ENCODE peak calls at places on chromosomes 16 and 17, in five cellular contexts. B is adrenal gland, K is cardiac muscle cell, A is suprapubic skin, G is lung. S is an unnamed sample. For H3K4me1 and H3K9me3, the result is how much of the 10 kb centered on the place peaks cover.

GRCh38 chr17:31838641-31839225 is 20.3 kb downstream of the COPRS start:
- DNase-seq in B (no peak), K (peak), A (no peak), G (no peak), S (no peak)

GRCh38 chr16:15874745-15875314 is 13.6 kb downstream of the CEP20 start:
- DNase-seq in B (peak), K (peak), A (no peak), G (peak), S (peak)

GRCh38 chr17:42287305-42288077 is 807 bp upstream of the STAT5A start:
- DNase-seq in B (peak), K (peak), A (peak), G (no peak), S (no peak)

GRCh38 chr16:3256876-3257465 is 538 bp upstream of the MEFV start:
- DNase-seq in B (no peak), K (peak), A (no peak), G (no peak), S (no peak)

GRCh38 chr17:45021607-45022287 is 29.7 kb downstream of the DCAKD start:
- DNase-seq in B (peak), K (peak), A (no peak), G (peak), S (peak)

GRCh38 chr17:7023576-7024401 is 939 bp downstream of the BCL6B start:
- DNase-seq in B (peak), K (peak), A (peak), G (peak), S (peak)

GRCh38 chr16:79658301-79659001 is 57.9 kb upstream of the MAF start:
- DNase-seq in B (peak), K (peak), A (no peak), G (no peak), S (no peak)

GRCh38 chr16:19323596-19323995 is 38.1 kb downstream of the CLEC19A start:
- DNase-seq in B (no peak), K (no peak), A (no peak), G (no peak), S (no peak)

GRCh38 chr17:39699818-39700147 is at the start of gene ERBB2:
- DNase-seq in B (peak), K (peak), A (no peak), G (peak), S (no peak)

GRCh38 chr17:77375917-77376651 is 235.3 kb downstream of the SEC14L1 start:
- DNase-seq in B (peak), K (peak), A (peak), G (no peak), S (no peak)

GRCh38 chr17:72555052-72555451 is 434.2 kb downstream of the SOX9 start:
- DNase-seq in B (no peak), K (no peak), A (no peak), G (no peak), S (no peak)

GRCh38 chr16:66899310-66899944 is 19.1 kb downstream of the PDP2 start:
- DNase-seq in B (no peak), K (peak), A (no peak), G (no peak), S (no peak)

GRCh38 chr16:58265480-58266052 is 29.3 kb downstream of the PRSS54 start:
- DNase-seq in B (no peak), K (no peak), A (no peak), G (no peak), S (no peak)

GRCh38 chr16:10866196-10866976 is 10.6 kb upstream of the CIITA start:
- DNase-seq in B (no peak), K (no peak), A (no peak), G (no peak), S (no peak)

GRCh38 chr16:66342294-66342900 is 24.1 kb upstream of the CDH5 start:
- DNase-seq in B (no peak), K (peak), A (no peak), G (no peak), S (peak)

GRCh38 chr17:19736071-19736470 is 12.0 kb downstream of the ALDH3A1 start:
- DNase-seq in B (peak), K (no peak), A (no peak), G (no peak), S (no peak)

GRCh38 chr16:49910761-49911160 is 54.8 kb upstream of the ZNF423 start:
- DNase-seq in B (no peak), K (no peak), A (no peak), G (no peak), S (no peak)

GRCh38 chr17:79065105-79065670 is 9.4 kb upstream of the ENGASE start:
- DNase-seq in B (peak), K (peak), A (peak), G (no peak), S (peak)

GRCh38 chr17:79838541-79839274 is 532 bp downstream of the CBX4 start:
- DNase-seq in B (peak), K (peak), A (no peak), G (no peak), S (peak)

GRCh38 chr17:66716236-66717026 is 118.5 kb upstream of the CACNG5 start:
- DNase-seq in B (no peak), K (peak), A (no peak), G (no peak), S (no peak)

GRCh38 chr17:38601539-38602351 is 4.0 kb downstream of the SRCIN1 start:
- DNase-seq in B (no peak), K (peak), A (no peak), G (no peak), S (peak)

GRCh38 chr16:65876200-65876498 is 490.3 kb upstream of the CDH5 start:
- DNase-seq in B (no peak), K (no peak), A (no peak), G (no peak), S (no peak)

GRCh38 chr17:57379237-57380054 is 123.1 kb downstream of the MSI2 start:
- DNase-seq in B (no peak), K (peak), A (no peak), G (no peak), S (no peak)

GRCh38 chr17:16952401-16952800 is 19.5 kb downstream of the TNFRSF13B start:
- DNase-seq in B (no peak), K (no peak), A (no peak), G (no peak), S (no peak)

GRCh38 chr16:82182237-82183003 is 12.4 kb upstream of the MPHOSPH6 start:
- DNase-seq in B (no peak), K (peak), A (no peak), G (no peak), S (no peak)

GRCh38 chr17:74852237-74853047 is 7.2 kb downstream of the GRIN2C start:
- DNase-seq in B (no peak), K (peak), A (no peak), G (no peak), S (peak)

GRCh38 chr16:75497558-75497957 is 2.3 kb upstream of the CHST6 start:
- DNase-seq in B (peak), K (no peak), A (no peak), G (no peak), S (no peak)

GRCh38 chr17:12522743-12523181 is 142.9 kb upstream of the MYOCD start:
- DNase-seq in B (no peak), K (peak), A (no peak), G (peak), S (no peak)

GRCh38 chr17:72423718-72424117 is 302.9 kb downstream of the SOX9 start:
- DNase-seq in B (no peak), K (no peak), A (no peak), G (no peak), S (no peak)

GRCh38 chr16:83397601-83398000 is 410.2 kb upstream of the HSBP1 start:
- DNase-seq in B (no peak), K (no peak), A (no peak), G (no peak), S (no peak)

GRCh38 chr17:36921131-36921851 is 16.0 kb upstream of the LHX1 start:
- DNase-seq in B (no peak), K (peak), A (no peak), G (no peak), S (no peak)

GRCh38 chr16:50744911-50745310 is 3.0 kb downstream of the CYLD start:
- DNase-seq in B (no peak), K (no peak), A (no peak), G (no peak), S (no peak)

GRCh38 chr17:7279453-7279852 is 2.1 kb upstream of the SLC2A4 start:
- DNase-seq in B (no peak), K (no peak), A (no peak), G (no peak), S (no peak)

GRCh38 chr17:14355556-14355955 is 54.7 kb downstream of the HS3ST3B1 start:
- DNase-seq in B (no peak), K (no peak), A (no peak), G (no peak), S (no peak)

GRCh38 chr16:28312327-28312726 is 20.0 kb downstream of the SBK1 start:
- DNase-seq in B (no peak), K (no peak), A (no peak), G (no peak), S (no peak)

GRCh38 chr17:29292992-29293889 is 707 bp downstream of the NUFIP2 start:
- DNase-seq in B (peak), K (peak), A (peak), G (peak), S (peak)
- TF ChIP-seq CTCF in B (no peak), K (no peak), A (no peak), G (no peak), S (no peak)

GRCh38 chr16:1532081-1532760 is 1.2 kb upstream of the TMEM204 start:
- DNase-seq in B (no peak), K (no peak), A (no peak), G (no peak), S (no peak)
- H3K4me1 ChIP-seq in B (under half), K (under half), A (half or more), G (under half), S (under half)

GRCh38 chr17:5184284-5184683 is 7.4 kb downstream of the ZNF594 start:
- DNase-seq in B (no peak), K (no peak), A (no peak), G (no peak), S (no peak)
- H3K9me3 ChIP-seq in B (under half), K (under half), A (half or more), G (under half), S (half or more)

GRCh38 chr16:4612977-4613635 is 1.6 kb downstream of the UBALD1 start:
- DNase-seq in B (no peak), K (peak), A (no peak), G (no peak), S (no peak)

GRCh38 chr16:4611337-4612023 is 3.2 kb downstream of the UBALD1 start:
- DNase-seq in B (no peak), K (peak), A (no peak), G (no peak), S (no peak)

GRCh38 chr16:4613636-4614570 is 785 bp downstream of the UBALD1 start:
- DNase-seq in B (peak), K (peak), A (no peak), G (no peak), S (peak)

GRCh38 chr16:4610011-4611005 is 4.4 kb downstream of the UBALD1 start:
- DNase-seq in B (peak), K (no peak), A (no peak), G (no peak), S (no peak)

DNA sequence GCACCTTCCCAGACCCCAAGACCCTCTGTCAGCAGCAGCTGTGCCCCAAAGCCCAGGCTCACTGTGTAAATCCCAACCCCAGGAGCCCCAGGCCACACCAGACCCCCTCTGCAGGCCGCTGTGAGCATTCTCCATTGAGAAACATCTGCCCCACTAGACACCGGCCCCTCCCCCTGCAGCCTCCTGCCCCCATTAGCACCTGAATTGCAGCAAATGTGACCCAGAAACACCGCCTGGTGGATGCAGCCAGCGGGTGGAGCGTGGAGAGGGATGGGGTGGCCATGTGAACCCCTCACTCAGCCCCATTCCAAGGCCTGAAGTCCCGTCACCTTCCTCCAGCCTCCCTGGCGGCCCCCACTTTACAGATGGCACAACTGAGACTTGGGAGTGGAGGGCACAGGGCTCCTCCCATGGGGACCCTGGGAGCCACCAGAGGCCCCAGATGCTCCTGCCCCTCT is 2.2 kb downstream of the UBALD1 start:
- DNase-seq in B (no peak), K (peak), A (no peak), G (no peak), S (no peak)
- TF ChIP-seq CTCF in B (no peak), K (peak), A (no peak), G (no peak), S (peak)

GRCh38 chr17:2398188-2398587 is 2.7 kb downstream of the MNT start:
- DNase-seq in B (no peak), K (no peak), A (no peak), G (no peak), S (no peak)
- H3K4me1 ChIP-seq in B (half or more), K (under half), A (half or more), G (under half), S (under half)

DNA sequence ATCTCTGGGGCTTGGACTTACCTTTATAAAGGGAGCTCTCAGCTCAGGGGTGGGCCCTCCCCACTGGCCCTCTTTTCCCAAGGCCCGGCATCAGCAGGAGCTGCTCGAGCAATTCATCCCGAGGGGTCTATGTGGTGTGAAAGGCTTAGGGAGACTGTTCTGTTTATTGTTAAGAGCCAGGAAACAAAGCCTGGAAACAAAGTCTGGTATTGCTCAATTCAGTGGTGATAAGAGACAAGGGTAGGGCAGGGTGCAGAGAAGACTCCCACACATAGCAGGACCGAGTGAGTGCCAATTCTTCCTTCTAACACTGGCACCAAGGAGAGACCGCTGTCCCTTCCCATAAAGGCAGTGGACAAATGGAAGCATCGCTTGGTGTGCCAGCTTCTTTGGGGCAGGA is 750.7 kb downstream of the KCNJ18 start:
- DNase-seq in B (no peak), K (no peak), A (no peak), G (no peak), S (no peak)
- H3K9me3 ChIP-seq in B (under half), K (under half), A (under half), G (under half), S (under half)

DNA sequence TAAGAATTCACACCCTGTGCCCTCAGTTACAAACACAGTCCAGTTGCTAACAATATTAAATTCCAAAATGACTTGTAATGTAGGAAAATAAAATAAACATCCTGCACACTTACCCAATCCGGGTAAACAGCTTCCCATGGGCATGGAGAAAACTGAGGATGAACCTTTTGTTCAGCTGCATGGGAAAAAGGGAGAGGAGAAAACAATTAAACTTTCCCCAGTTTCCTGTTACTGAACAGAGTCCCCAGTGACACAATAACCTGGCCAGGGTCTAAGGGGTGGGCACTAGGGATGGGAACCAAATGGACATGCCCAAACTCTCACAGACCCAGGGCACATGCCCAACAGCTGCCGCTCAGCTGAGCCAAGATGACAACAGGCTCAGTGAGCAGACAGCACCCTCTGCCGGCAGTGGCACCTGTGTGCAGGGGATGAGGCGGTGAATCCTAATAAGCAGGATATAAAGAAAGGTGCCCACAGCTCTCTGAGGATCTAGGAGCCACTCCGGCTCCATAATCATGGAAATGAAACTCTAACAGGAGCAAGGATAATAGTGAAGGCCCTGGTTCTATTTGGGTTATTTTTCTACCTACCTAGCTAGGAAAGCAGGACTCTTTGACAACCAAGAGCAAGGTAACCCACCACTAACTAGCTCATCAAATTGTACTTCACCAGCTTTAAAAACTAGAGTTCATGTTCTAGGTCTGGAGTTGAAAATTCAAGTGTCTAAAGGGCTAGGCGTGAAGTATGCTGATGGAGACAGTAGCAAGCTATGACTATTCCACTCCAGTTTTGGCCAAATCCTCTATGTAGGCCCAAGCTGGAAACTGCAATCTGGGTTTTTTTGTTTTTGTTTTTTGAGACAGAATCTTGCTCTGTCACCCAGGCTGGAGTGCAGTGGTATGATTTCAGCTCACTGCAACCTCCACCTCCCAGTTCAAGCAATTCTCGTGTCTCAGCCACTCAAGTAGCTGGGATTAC is 58.8 kb downstream of the SMG6 start:
- DNase-seq in B (peak), K (peak), A (peak), G (peak), S (peak)
- TF ChIP-seq CTCF in B (peak), K (peak), A (peak), G (peak), S (peak)

S was measured in DND-41.